ENCODE peak calls at places on chromosomes 6 and 20, in eight cellular contexts. C is adrenal gland, Q is stomach, R is psoas muscle, J is GM23248, W is MM.1S, A is spleen, B is sigmoid colon. N is an unnamed sample.

GRCh38 chr6:168674595-168674994 is 233.6 kb downstream of the SMOC2 start:
- DNase-seq in J (no peak), B (no peak), R (no peak), Q (no peak), A (no peak), C (no peak), W (no peak), N (no peak)

GRCh38 chr20:62452475-62453095 is 23.2 kb downstream of the GATA5 start:
- DNase-seq in C (no peak), A (no peak), B (no peak), W (no peak), Q (peak; percentile 48), R (no peak), J (no peak), N (peak; percentile 60)

GRCh38 chr6:77430506-77430905 is 32.8 kb downstream of the HTR1B start:
- DNase-seq in R (no peak), B (no peak), A (no peak), C (no peak), J (no peak), W (no peak), Q (no peak), N (no peak)

GRCh38 chr6:16078064-16078463 is 50.8 kb upstream of the MYLIP start:
- DNase-seq in Q (no peak), B (no peak), W (peak; percentile 65), A (no peak), C (no peak), R (no peak), J (no peak), N (no peak)

GRCh38 chr6:82331031-82331773 is 32.4 kb upstream of the TPBG start:
- DNase-seq in J (peak; percentile 86), C (no peak), B (no peak), R (no peak), A (no peak), W (peak; percentile 24), Q (no peak), N (no peak)

GRCh38 chr6:29763491-29764289 is 40.5 kb downstream of the HLA-F start:
- DNase-seq in C (no peak), W (no peak), Q (no peak), J (peak; percentile 93), B (no peak), R (no peak), A (no peak), N (peak; percentile 9)

GRCh38 chr6:20234136-20234535 is 21.9 kb upstream of the MBOAT1 start:
- DNase-seq in B (no peak), J (no peak), C (no peak), A (no peak), R (no peak), W (no peak), Q (no peak), N (no peak)

GRCh38 chr6:18047406-18047805 is 60.0 kb upstream of the KIF13A start:
- DNase-seq in B (no peak), J (peak; percentile 75), Q (no peak), W (no peak), C (no peak), A (no peak), R (no peak), N (peak; percentile 52)

GRCh38 chr20:63087236-63087871 is 80.6 kb upstream of the BHLHE23 start:
- DNase-seq in C (peak; percentile 6), J (no peak), W (no peak), B (peak; percentile 40), A (peak; percentile 41), Q (no peak), R (peak; percentile 49), N (no peak)

GRCh38 chr6:138291849-138292181 is 73.5 kb upstream of the PBOV1 start:
- DNase-seq in Q (no peak), B (no peak), A (peak; percentile 66), W (no peak), J (no peak), C (no peak), R (no peak), N (no peak)

GRCh38 chr6:45495404-45496084 is 117.8 kb upstream of the SUPT3H start:
- DNase-seq in R (no peak), J (no peak), W (no peak), Q (no peak), B (no peak), A (no peak), C (no peak), N (no peak)

GRCh38 chr6:45496085-45496433 is 118.3 kb upstream of the SUPT3H start:
- DNase-seq in R (no peak), B (no peak), A (no peak), J (no peak), W (no peak), C (no peak), Q (no peak), N (no peak)

GRCh38 chr6:45493761-45494160 is 116.0 kb upstream of the SUPT3H start:
- DNase-seq in A (no peak), J (no peak), Q (no peak), R (no peak), B (no peak), W (no peak), C (no peak), N (no peak)

GRCh38 chr6:45491874-45492273 is 114.1 kb upstream of the SUPT3H start:
- DNase-seq in W (no peak), Q (no peak), J (no peak), C (no peak), R (no peak), A (no peak), B (no peak), N (no peak)

GRCh38 chr6:45494734-45495133 is 117.0 kb upstream of the SUPT3H start:
- DNase-seq in J (no peak), B (no peak), Q (no peak), R (no peak), C (no peak), W (no peak), A (no peak), N (no peak)
- H3K4me1 ChIP-seq in J (no peaks in the 10 kb centered on the region), B (no peaks in the 10 kb centered on the region), Q (peaks cover 3% of the 10 kb centered on the region), R (no peaks in the 10 kb centered on the region), C (no peaks in the 10 kb centered on the region), W (peaks cover 5% of the 10 kb centered on the region), A (peaks cover 29% of the 10 kb centered on the region), N (no peaks in the 10 kb centered on the region)

GRCh38 chr6:3386374-3386857 is 70.4 kb downstream of the SLC22A23 start:
- DNase-seq in C (no peak), A (no peak), Q (peak; percentile 84), W (no peak), B (peak; percentile 75), J (no peak), R (no peak), N (no peak)

GRCh38 chr6:3385660-3386151 is 71.1 kb downstream of the SLC22A23 start:
- DNase-seq in A (no peak), W (no peak), B (peak; percentile 80), Q (no peak), R (peak; percentile 75), J (peak; percentile 51), C (no peak), N (no peak)

GRCh38 chr6:3382399-3383279 is 74.2 kb downstream of the SLC22A23 start:
- DNase-seq in W (no peak), B (no peak), C (no peak), R (no peak), A (no peak), J (peak; percentile 58), Q (peak; percentile 57), N (peak; percentile 74)

GRCh38 chr6:3383525-3383924 is 73.3 kb downstream of the SLC22A23 start:
- DNase-seq in Q (peak; percentile 63), R (no peak), W (no peak), A (no peak), C (peak; percentile 70), J (peak; percentile 68), B (no peak), N (peak; percentile 88)

DNA sequence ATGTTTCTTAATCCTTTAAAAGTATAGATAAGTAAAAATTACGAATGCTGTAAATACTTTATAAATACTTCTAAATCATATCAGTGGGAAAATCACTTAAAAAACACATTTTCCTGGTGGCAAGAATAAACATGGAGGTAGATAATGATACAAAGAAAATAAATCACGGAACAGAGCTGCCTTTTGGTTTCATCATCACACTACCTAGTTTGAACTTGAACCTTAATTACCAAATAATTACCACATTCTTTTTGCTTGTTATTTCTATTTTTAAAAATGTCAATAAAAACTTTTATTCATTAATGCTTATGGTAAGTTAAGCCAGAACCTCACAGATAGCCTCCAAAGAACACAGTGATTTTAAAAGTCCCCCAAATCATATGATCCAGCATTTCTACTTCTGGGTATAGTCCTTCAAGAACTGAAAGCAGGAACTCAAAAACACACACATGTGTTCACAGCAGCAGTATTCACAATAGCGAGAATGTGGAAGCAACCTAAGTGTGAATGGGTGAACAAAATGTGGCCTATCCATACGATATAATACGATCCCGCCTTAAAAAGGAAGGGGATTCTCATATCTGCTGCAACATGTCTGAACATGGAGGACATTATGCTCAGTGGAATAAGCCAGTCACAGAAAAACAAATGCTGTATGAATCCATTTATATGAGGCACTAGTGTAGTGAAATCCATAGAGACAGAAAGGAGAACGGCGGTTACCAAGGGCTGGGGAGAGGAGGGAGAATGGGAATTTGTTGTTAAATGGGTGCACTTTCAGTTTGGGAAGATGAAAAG is 72.3 kb downstream of the SLC22A23 start:
- DNase-seq in A (no peak), Q (no peak), W (no peak), B (no peak), J (no peak), R (no peak), C (no peak), N (no peak)
- H3K27ac ChIP-seq in A (no peak overlapping the region), Q (peak overlapping the region; percentile 83), W (no peak overlapping the region), B (no peak overlapping the region), J (no peak overlapping the region), R (no peak overlapping the region), C (no peak overlapping the region), N (peak overlapping the region; percentile 56)

GRCh38 chr20:1955289-1955688 is 38.6 kb downstream of the PDYN start:
- DNase-seq in W (no peak), Q (no peak), R (no peak), C (no peak), J (no peak), B (no peak), A (no peak), N (no peak)
- H3K4me1 ChIP-seq in W (peaks cover 20% of the 10 kb centered on the region), Q (no peaks in the 10 kb centered on the region), R (peaks cover 2% of the 10 kb centered on the region), C (peaks cover 4% of the 10 kb centered on the region), J (no peaks in the 10 kb centered on the region), B (no peaks in the 10 kb centered on the region), A (peaks cover 50% of the 10 kb centered on the region), N (no peaks in the 10 kb centered on the region)

GRCh38 chr6:35483892-35484645 is 12.8 kb downstream of the TEAD3 start:
- DNase-seq in W (no peak), C (no peak), A (no peak), B (no peak), R (peak; percentile 15), J (no peak), Q (no peak), N (no peak)
- H3K27ac ChIP-seq in W (no peak overlapping the region), C (no peak overlapping the region), A (no peak overlapping the region), B (peak overlapping the region; percentile 100), R (no peak overlapping the region), J (no peak overlapping the region), Q (peak overlapping the region; percentile 89), N (no peak overlapping the region)

GRCh38 chr6:111562271-111562670 is 43.4 kb downstream of the TRAF3IP2 start:
- DNase-seq in C (no peak), W (no peak), B (no peak), Q (no peak), R (no peak), A (no peak), J (no peak), N (no peak)
- H3K4me1 ChIP-seq in C (no peaks in the 10 kb centered on the region), W (peaks cover 6% of the 10 kb centered on the region), B (peaks cover 69% of the 10 kb centered on the region), Q (peaks cover 41% of the 10 kb centered on the region), R (peaks cover 44% of the 10 kb centered on the region), A (peaks cover 25% of the 10 kb centered on the region), J (peaks cover 40% of the 10 kb centered on the region), N (no peaks in the 10 kb centered on the region)

GRCh38 chr20:5135363-5136012 is 8.7 kb downstream of the CDS2 start:
- DNase-seq in R (no peak), B (no peak), C (peak; percentile 67), J (no peak), Q (no peak), A (no peak), W (no peak), N (no peak)
- H3K27ac ChIP-seq in R (peak overlapping the region; percentile 75), B (peak overlapping the region; percentile 68), C (no peak overlapping the region), J (no peak overlapping the region), Q (peak overlapping the region; percentile 57), A (no peak overlapping the region), W (no peak overlapping the region), N (no peak overlapping the region)

N was measured in colonic mucosa.